ENCODE peak calls at places on chromosomes 11 and 22, in five cellular contexts. B is SK-N-SH, R is K562, D is HepG2, V is GM12878. E is an unnamed sample.

GRCh38 chr11:3123316-3123715 is 41.8 kb downstream of the OSBPL5 start:
- DNase-seq in D (no peak), B (peak), V (no peak), R (no peak), E (no peak)

GRCh38 chr11:2173150-2173693 is 1.6 kb upstream of the TH start:
- DNase-seq in V (no peak), D (no peak), B (no peak), R (no peak), E (no peak)

GRCh38 chr11:91904792-91905785 is 319.5 kb upstream of the FAT3 start:
- DNase-seq in D (no peak), V (no peak), B (no peak), R (peak), E (no peak)

GRCh38 chr11:62546244-62546936 is at the start of gene AHNAK:
- DNase-seq in D (no peak), B (peak), V (no peak), R (peak), E (peak)

GRCh38 chr22:44574581-44575343 is 76.7 kb upstream of the RTL6 start:
- DNase-seq in D (no peak), V (no peak), B (peak), R (no peak), E (no peak)

GRCh38 chr22:29587938-29588699 is 7.2 kb upstream of the NIPSNAP1 start:
- DNase-seq in B (no peak), R (no peak), D (peak), V (no peak), E (no peak)

GRCh38 chr22:41830174-41830573 is 2.7 kb upstream of the SREBF2 start:
- DNase-seq in V (no peak), B (no peak), D (no peak), R (no peak), E (no peak)

GRCh38 chr22:43177479-43177878 is 9.5 kb downstream of the TTLL12 start:
- DNase-seq in V (no peak), R (no peak), B (no peak), D (no peak), E (no peak)

GRCh38 chr11:59706518-59707285 is 6.9 kb downstream of the OR10V1 start:
- DNase-seq in B (no peak), D (no peak), V (no peak), R (peak), E (no peak)

GRCh38 chr11:66689661-66690590 is 12.2 kb upstream of the RBM4B start:
- DNase-seq in V (no peak), R (no peak), D (no peak), B (peak), E (no peak)

GRCh38 chr11:66687831-66688281 is 10.2 kb upstream of the RBM4B start:
- DNase-seq in R (no peak), D (no peak), B (no peak), V (no peak), E (no peak)

GRCh38 chr11:66686801-66687750 is 9.4 kb upstream of the RBM4B start:
- DNase-seq in B (peak), D (no peak), R (no peak), V (no peak), E (no peak)

GRCh38 chr11:66691311-66691980 is 13.8 kb upstream of the RBM4B start:
- DNase-seq in R (no peak), V (no peak), D (no peak), B (no peak), E (no peak)

DNA sequence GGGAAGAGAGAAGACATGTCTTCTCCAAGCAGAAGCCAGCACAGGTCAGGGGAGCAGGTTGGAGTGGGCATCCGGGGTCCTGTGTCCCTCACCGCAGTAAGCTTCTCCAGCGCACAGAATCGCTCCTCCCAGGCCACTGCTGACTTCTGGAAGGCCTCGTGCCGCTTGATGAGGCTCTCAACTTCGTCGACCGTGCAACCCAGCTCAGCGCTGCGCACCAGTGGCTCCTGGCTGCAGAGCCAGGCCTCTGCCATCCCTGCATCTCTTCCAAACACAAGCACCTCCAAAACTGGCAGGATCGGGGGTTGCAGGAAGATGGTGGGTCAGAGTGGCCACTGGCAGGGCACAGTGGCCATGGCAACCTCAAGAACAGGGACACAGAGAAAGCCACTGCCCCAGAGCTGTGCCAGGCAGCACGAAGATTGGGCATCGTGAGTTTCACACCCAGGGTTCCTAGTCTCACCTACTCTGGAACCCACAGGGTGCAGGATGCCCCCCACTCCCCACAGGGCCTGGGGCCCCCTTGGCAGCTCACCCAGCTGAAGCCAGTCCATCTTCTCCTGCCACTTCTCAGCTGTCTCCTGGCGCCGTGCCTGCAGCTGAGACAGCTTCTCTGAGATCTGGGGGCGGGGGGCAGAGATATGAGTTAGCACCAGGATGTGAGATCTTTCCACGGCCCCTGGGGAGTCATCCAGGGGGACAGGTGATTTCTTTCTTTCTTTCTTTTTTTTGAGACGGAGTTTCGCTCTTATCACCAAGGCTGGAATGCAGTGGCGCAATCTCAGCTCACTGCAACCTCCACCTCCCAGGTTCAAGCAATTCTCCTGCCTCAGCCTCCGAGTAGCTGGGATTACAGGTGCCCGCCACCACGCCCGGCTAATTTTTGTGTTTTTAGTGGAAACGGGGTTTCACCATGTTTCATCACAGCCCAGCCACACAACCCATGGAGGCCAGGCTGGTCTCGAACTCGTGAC is 11.2 kb upstream of the RBM4B start:
- DNase-seq in R (no peak), V (no peak), B (peak), D (no peak), E (no peak)
- TF ChIP-seq REST in R (no peak), V (no peak), B (no peak), D (no peak), E (no peak)

DNA sequence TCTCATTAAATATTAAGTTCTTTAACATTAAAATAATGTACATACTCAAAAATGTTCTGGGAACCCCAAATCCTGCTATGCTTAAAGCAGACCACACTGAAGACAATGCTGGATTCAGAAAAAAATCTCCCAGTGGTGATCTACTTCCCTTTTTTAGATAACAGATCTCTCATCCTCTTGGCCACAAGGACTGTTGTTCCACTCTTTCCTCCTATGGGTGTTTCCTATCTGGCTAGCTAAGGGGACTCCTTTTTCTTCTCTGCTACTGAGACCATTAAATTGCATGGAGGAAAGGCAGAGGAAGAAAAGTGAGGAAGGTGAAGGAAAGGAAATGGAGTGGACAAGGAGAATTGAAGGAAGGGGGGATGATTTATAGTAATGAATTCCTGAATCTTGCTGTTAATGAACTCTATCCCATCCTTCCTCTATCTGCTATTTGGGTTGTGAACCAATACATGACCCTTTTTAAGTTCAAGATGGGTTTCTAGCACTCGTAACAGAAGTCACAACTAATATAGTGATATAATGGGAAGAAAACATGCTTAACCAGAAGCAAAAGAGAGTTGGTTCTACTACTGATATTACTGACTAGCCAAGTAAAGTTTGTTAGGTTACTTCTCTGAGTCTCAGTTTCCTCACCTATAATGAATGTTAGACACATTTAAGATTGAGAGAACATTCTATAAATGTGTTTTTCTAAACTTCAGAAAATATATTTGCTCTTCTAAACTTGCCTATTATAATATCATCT is 53.2 kb downstream of the PIK3C2A start:
- DNase-seq in B (no peak), V (no peak), R (peak), D (no peak), E (no peak)
- TF ChIP-seq GABPA in B (no peak), V (no peak), R (no peak), D (no peak), E (no peak)

DNA sequence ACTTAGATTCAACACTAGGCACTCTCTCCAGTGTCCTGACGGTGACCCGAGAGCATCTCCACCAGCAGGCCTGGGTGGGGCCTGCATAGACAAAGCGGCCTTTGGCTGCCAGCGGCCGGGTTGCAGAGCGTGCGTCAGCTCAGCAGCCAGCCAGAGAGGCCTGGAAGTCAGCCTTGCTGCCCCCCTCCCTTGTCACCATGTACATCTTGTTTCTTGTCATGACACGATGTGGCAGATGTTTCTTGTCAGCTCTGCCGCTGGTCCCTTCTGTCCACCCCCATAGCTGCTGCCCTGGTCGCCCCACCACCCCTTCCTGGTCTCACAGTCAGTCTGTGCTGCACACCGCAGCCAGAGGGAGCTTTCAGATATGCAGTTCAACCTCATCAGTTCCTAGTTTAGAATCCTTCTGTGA is 33.1 kb upstream of the CBX7 start:
- DNase-seq in V (no peak), B (no peak), D (peak), R (no peak), E (no peak)
- TF ChIP-seq REST in V (no peak), B (no peak), D (no peak), R (no peak), E (no peak)

GRCh38 chr11:69869311-69869939 is 50.2 kb upstream of the FGF3 start:
- DNase-seq in R (no peak), D (no peak), B (peak), V (no peak), E (no peak)
- TF ChIP-seq GABPA in R (no peak), D (no peak), B (no peak), V (no peak), E (no peak)

GRCh38 chr22:26474687-26475086 is 8.9 kb downstream of the HPS4 start:
- DNase-seq in R (no peak), B (no peak), V (no peak), D (no peak), E (no peak)
- TF ChIP-seq REST in R (no peak), B (no peak), V (no peak), D (no peak), E (no peak)

GRCh38 chr22:39997939-39998726 is 3.4 kb downstream of the FAM83F start:
- DNase-seq in R (no peak), D (no peak), V (no peak), B (peak), E (no peak)

GRCh38 chr22:39997421-39997820 is 2.7 kb downstream of the FAM83F start:
- DNase-seq in D (no peak), R (no peak), V (no peak), B (no peak), E (no peak)

GRCh38 chr22:40000171-40000570 is 5.4 kb downstream of the FAM83F start:
- DNase-seq in D (no peak), R (no peak), B (no peak), V (no peak), E (no peak)

GRCh38 chr22:40001104-40001503 is 6.3 kb downstream of the FAM83F start:
- DNase-seq in V (no peak), D (no peak), R (peak), B (no peak), E (no peak)

GRCh38 chr22:39999144-39999757 is 4.5 kb downstream of the FAM83F start:
- DNase-seq in V (no peak), B (no peak), D (peak), R (peak), E (peak)
- TF ChIP-seq GABPA in V (no peak), B (no peak), D (no peak), R (peak), E (no peak)

GRCh38 chr11:77019976-77020591 is 14.1 kb upstream of the B3GNT6 start:
- DNase-seq in D (peak), V (no peak), B (no peak), R (peak), E (no peak)
- TF ChIP-seq REST in D (no peak), V (no peak), B (no peak), R (no peak), E (no peak)

E was measured in HL-60.